ENCODE peak calls at places on chromosomes 1 and 21, in five cellular contexts. S is transverse colon, R is stomach, N is PC-3, Q is thoracic aorta. Z is an unnamed sample.

GRCh38 chr1:235022341-235023196 is 106.1 kb downstream of the TOMM20 start:
- DNase-seq in Q (no peak), N (no peak), R (no peak), S (no peak), Z (no peak)

GRCh38 chr1:100955322-100955721 is 59.4 kb downstream of the SLC30A7 start:
- DNase-seq in Q (no peak), S (no peak), N (peak; percentile 66), R (no peak), Z (no peak)

GRCh38 chr1:168621356-168621755 is 45.0 kb downstream of the XCL1 start:
- DNase-seq in Q (no peak), S (no peak), N (no peak), R (no peak), Z (no peak)

GRCh38 chr1:220761688-220762427 is 13.7 kb downstream of the MTARC2 start:
- DNase-seq in R (peak; percentile 83), N (no peak), S (peak; percentile 63), Q (no peak), Z (no peak)

GRCh38 chr1:177392336-177392735 is 221.6 kb downstream of the BRINP2 start:
- DNase-seq in N (peak; percentile 72), R (no peak), S (no peak), Q (no peak), Z (no peak)

GRCh38 chr21:15549671-15550070 is 180.1 kb upstream of the USP25 start:
- DNase-seq in S (no peak), N (peak; percentile 32), R (no peak), Q (no peak), Z (no peak)

GRCh38 chr1:30777906-30778155 is 20.3 kb upstream of the LAPTM5 start:
- DNase-seq in N (no peak), S (no peak), R (no peak), Q (no peak), Z (no peak)

GRCh38 chr1:227776277-227776676 is 39.2 kb upstream of the PRSS38 start:
- DNase-seq in R (no peak), N (peak; percentile 47), S (no peak), Q (no peak), Z (no peak)

GRCh38 chr1:12616709-12617373 is 1.2 kb downstream of the DHRS3 start:
- DNase-seq in Q (no peak), N (peak; percentile 11), R (no peak), S (peak; percentile 42), Z (peak; percentile 63)

GRCh38 chr1:12613180-12613579 is 4.8 kb downstream of the DHRS3 start:
- DNase-seq in R (no peak), Q (no peak), S (no peak), N (no peak), Z (no peak)

GRCh38 chr1:12615916-12616708 is 1.9 kb downstream of the DHRS3 start:
- DNase-seq in R (peak; percentile 85), N (peak; percentile 71), Q (peak; percentile 61), S (peak; percentile 63), Z (peak; percentile 74)

GRCh38 chr1:12615166-12615915 is 2.7 kb downstream of the DHRS3 start:
- DNase-seq in N (peak; percentile 14), R (no peak), Q (no peak), S (no peak), Z (no peak)

DNA sequence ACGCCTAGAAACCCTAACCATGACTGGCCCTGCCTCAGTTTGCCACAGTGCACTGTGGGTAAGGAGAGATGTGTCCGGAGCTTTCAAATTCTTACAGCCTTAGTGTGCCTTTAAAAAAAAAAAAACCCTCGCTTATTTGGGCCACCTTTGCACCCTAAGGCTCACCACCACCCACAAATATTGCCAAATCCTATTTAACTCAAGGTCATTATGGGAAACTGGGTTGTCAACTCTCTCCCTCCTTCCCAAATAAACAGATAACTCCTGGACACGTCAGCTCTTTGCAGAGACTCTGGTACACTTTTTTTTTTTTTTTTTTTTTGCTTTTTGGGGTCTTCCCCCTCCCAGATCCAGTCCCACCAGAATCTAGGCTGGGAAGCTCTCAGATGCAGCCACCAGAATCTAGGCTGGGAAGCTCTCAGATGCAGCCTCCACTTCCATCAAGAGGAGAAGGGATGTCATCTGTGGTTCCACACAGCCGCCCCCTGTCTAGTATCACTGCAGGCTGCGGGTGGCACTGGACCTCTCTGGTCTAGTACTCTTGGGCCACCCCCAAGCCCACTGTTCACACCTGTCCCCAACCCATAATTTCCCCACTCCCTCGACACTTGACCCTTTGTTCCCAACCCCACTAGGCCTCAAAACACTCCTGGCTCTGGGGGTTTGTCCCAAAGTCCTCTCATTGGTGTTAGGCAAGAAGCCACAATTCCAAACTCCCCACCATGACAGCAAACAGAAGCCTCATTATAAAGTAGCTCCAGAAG is 3.4 kb downstream of the DHRS3 start:
- DNase-seq in S (no peak), Q (no peak), R (no peak), N (no peak), Z (no peak)
- H3K27me3 ChIP-seq in S (no peaks in the 10 kb centered on the region), Q (no peaks in the 10 kb centered on the region), R (no peaks in the 10 kb centered on the region), N (no peaks in the 10 kb centered on the region), Z (no peaks in the 10 kb centered on the region)

DNA sequence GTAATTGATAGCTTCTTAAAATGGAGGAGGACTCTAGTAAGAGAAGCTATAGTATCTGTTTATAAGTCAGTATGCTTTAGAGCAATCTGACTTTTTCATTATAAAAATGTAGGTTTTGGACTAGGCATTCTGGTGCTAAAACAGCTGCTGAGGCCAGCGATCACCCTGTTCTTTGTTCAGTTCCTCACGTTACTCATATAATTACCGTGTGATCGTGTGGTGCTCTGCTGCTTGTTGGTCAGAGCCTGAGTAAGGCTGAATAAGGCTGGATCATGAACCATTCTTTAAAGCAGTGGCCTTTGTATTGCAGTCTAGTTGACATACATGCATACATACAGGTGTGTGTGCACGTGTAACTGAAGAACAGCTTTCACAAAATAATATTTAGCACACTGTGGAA is 25.2 kb downstream of the CDC42 start:
- DNase-seq in R (no peak), Q (no peak), N (no peak), S (no peak), Z (no peak)
- H3K4me1 ChIP-seq in R (peaks cover 90% of the 10 kb centered on the region), Q (peaks cover 34% of the 10 kb centered on the region), N (no peaks in the 10 kb centered on the region), S (peaks cover 40% of the 10 kb centered on the region), Z (peaks cover 77% of the 10 kb centered on the region)

GRCh38 chr1:3072178-3072947 is 3.4 kb downstream of the PRDM16 start:
- DNase-seq in N (no peak), Q (no peak), R (peak; percentile 81), S (no peak), Z (peak; percentile 28)

GRCh38 chr1:3074297-3074741 is 5.3 kb downstream of the PRDM16 start:
- DNase-seq in S (no peak), Q (no peak), N (no peak), R (peak; percentile 78), Z (no peak)

GRCh38 chr1:3073520-3074296 is 4.7 kb downstream of the PRDM16 start:
- DNase-seq in S (no peak), R (no peak), N (no peak), Q (no peak), Z (no peak)

GRCh38 chr1:3071507-3072177 is 2.6 kb downstream of the PRDM16 start:
- DNase-seq in Q (no peak), N (no peak), R (no peak), S (no peak), Z (peak; percentile 44)

DNA sequence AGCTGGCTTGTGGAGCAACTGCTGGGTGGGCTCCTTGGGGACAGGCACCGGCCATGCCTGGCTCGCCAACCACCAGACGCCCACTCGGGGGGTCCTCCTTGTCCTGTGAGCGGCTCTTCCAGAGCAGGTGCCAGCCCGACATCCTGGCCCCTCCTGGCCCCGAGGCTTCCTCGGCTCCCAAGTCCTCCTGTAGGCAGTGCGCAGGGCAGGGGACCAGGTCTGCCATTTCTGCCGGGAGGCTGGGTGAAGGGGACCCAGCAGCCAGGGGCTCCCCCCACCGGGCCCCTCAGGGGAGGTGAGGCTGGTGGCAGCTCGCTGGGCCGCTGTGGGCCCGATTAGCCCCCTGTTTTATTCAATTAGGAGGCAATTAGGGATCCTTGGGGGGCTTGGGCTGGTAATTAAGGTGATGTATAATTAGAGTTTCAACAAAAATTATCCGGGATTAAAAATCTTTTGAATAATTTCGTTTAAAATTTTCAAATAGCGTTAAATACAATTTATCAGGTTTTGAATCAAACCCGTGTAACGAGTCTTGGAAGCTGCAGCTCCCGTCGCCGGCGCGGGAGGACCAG is 4.0 kb downstream of the PRDM16 start:
- DNase-seq in R (no peak), N (no peak), Q (no peak), S (no peak), Z (no peak)
- H3K27me3 ChIP-seq in R (peaks cover 35% of the 10 kb centered on the region), N (peaks cover 79% of the 10 kb centered on the region), Q (no peaks in the 10 kb centered on the region), S (peaks cover 90% of the 10 kb centered on the region), Z (peaks cover 80% of the 10 kb centered on the region)

GRCh38 chr1:180198611-180199010 is 31.5 kb upstream of the LHX4 start:
- DNase-seq in S (no peak), R (no peak), Q (no peak), N (no peak), Z (no peak)

GRCh38 chr1:180198186-180198585 is 31.9 kb upstream of the LHX4 start:
- DNase-seq in S (no peak), N (no peak), R (no peak), Q (no peak), Z (no peak)

GRCh38 chr1:180195916-180196315 is 34.1 kb upstream of the LHX4 start:
- DNase-seq in R (no peak), S (no peak), Q (no peak), N (no peak), Z (no peak)

GRCh38 chr1:180196436-180197003 is 33.5 kb upstream of the LHX4 start:
- DNase-seq in Q (no peak), S (no peak), R (no peak), N (no peak), Z (no peak)

DNA sequence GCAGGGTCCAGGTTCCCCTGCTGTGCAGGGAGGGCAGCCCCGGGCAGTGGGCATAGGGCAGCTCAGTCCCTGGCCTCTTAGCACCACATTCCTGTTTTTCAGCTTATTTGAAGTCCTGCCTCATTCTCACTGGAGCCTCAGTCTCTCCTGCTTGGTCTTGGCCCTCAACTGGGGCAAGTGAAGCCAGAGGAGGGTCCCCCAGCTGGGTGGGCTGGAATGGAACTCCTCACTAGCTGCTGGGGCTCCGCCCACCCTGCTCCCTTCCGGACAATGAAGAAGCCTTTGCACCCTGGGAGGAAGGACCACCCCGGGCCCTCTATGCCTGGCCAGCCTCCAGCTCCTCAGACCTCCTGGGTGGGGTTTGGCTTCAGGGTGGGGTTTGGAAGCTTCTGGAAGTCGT is 32.8 kb upstream of the LHX4 start:
- DNase-seq in Q (no peak), S (no peak), R (no peak), N (no peak), Z (no peak)
- H3K4me1 ChIP-seq in Q (no peaks in the 10 kb centered on the region), S (peaks cover 8% of the 10 kb centered on the region), R (peaks cover 11% of the 10 kb centered on the region), N (no peaks in the 10 kb centered on the region), Z (no peaks in the 10 kb centered on the region)

GRCh38 chr1:6247651-6248050 is 3.7 kb downstream of the HES3 start:
- DNase-seq in N (no peak), R (no peak), S (no peak), Q (no peak), Z (no peak)
- H3K27me3 ChIP-seq in N (peaks cover 10% of the 10 kb centered on the region), R (peaks cover 72% of the 10 kb centered on the region), S (peaks cover 96% of the 10 kb centered on the region), Q (peaks cover 30% of the 10 kb centered on the region), Z (peaks cover 82% of the 10 kb centered on the region)

GRCh38 chr21:41776778-41777177 is 9.9 kb upstream of the RIPK4 start:
- DNase-seq in N (no peak), S (no peak), R (no peak), Q (no peak), Z (no peak)
- H3K4me1 ChIP-seq in N (peaks cover 40% of the 10 kb centered on the region), S (peaks cover 20% of the 10 kb centered on the region), R (peaks cover 21% of the 10 kb centered on the region), Q (peaks cover 7% of the 10 kb centered on the region), Z (peaks cover 8% of the 10 kb centered on the region)

Z was measured in lower lobe of right lung.